ENCODE peak calls at places on chromosome 12, in five cellular contexts. One of them, this sample, is unnamed.

GRCh38 chr12:25018146-25018545 is 69.2 kb upstream of the BCAT1 start:
- DNase-seq in upper lobe of left lung: no peak
- DNase-seq in lower lobe of right lung: no peak
- DNase-seq in activated CD8-positive, alpha-beta memory T cell treated with anti-CD3 and anti-CD28 coated beads for 48 hours: no peak
- DNase-seq in PC-9: no peak
- DNase-seq in this sample: no peak

GRCh38 chr12:78330131-78330530 is 499.4 kb downstream of the NAV3 start:
- DNase-seq in upper lobe of left lung: no peak
- DNase-seq in lower lobe of right lung: no peak
- DNase-seq in activated CD8-positive, alpha-beta memory T cell treated with anti-CD3 and anti-CD28 coated beads for 48 hours: no peak
- DNase-seq in PC-9: no peak
- DNase-seq in this sample: no peak

GRCh38 chr12:46383654-46384450 is 11.3 kb upstream of the SLC38A2 start:
- DNase-seq in upper lobe of left lung: peak; percentile 96
- DNase-seq in lower lobe of right lung: peak; percentile 94
- DNase-seq in activated CD8-positive, alpha-beta memory T cell treated with anti-CD3 and anti-CD28 coated beads for 48 hours: peak; percentile 49
- DNase-seq in PC-9: peak; percentile 68
- DNase-seq in this sample: peak; percentile 97

GRCh38 chr12:57151741-57152407 is 4.5 kb upstream of the LRP1-AS start:
- DNase-seq in upper lobe of left lung: peak; percentile 59
- DNase-seq in lower lobe of right lung: no peak
- DNase-seq in activated CD8-positive, alpha-beta memory T cell treated with anti-CD3 and anti-CD28 coated beads for 48 hours: no peak
- DNase-seq in PC-9: no peak
- DNase-seq in this sample: peak; percentile 86

GRCh38 chr12:61452076-61452475 is 808.1 kb upstream of the USP15 start:
- DNase-seq in upper lobe of left lung: no peak
- DNase-seq in lower lobe of right lung: no peak
- DNase-seq in activated CD8-positive, alpha-beta memory T cell treated with anti-CD3 and anti-CD28 coated beads for 48 hours: no peak
- DNase-seq in PC-9: no peak
- DNase-seq in this sample: no peak

GRCh38 chr12:84512751-84513150 is 399.8 kb downstream of the SLC6A15 start:
- DNase-seq in upper lobe of left lung: no peak
- DNase-seq in lower lobe of right lung: no peak
- DNase-seq in activated CD8-positive, alpha-beta memory T cell treated with anti-CD3 and anti-CD28 coated beads for 48 hours: no peak
- DNase-seq in PC-9: no peak
- DNase-seq in this sample: no peak

GRCh38 chr12:51938744-51939143 is 12.8 kb upstream of the ACVR1B start:
- DNase-seq in upper lobe of left lung: peak; percentile 28
- DNase-seq in lower lobe of right lung: no peak
- DNase-seq in activated CD8-positive, alpha-beta memory T cell treated with anti-CD3 and anti-CD28 coated beads for 48 hours: no peak
- DNase-seq in PC-9: no peak
- DNase-seq in this sample: no peak

GRCh38 chr12:88814789-88815188 is 234.5 kb upstream of the KITLG start:
- DNase-seq in upper lobe of left lung: no peak
- DNase-seq in lower lobe of right lung: no peak
- DNase-seq in activated CD8-positive, alpha-beta memory T cell treated with anti-CD3 and anti-CD28 coated beads for 48 hours: no peak
- DNase-seq in PC-9: no peak
- DNase-seq in this sample: no peak

GRCh38 chr12:72075401-72075800 is 136.8 kb downstream of the TPH2 start:
- DNase-seq in upper lobe of left lung: no peak
- DNase-seq in lower lobe of right lung: no peak
- DNase-seq in activated CD8-positive, alpha-beta memory T cell treated with anti-CD3 and anti-CD28 coated beads for 48 hours: no peak
- DNase-seq in PC-9: no peak
- DNase-seq in this sample: no peak

GRCh38 chr12:80714055-80714454 is 2.7 kb upstream of the MYF5 start:
- DNase-seq in upper lobe of left lung: no peak
- DNase-seq in lower lobe of right lung: no peak
- DNase-seq in activated CD8-positive, alpha-beta memory T cell treated with anti-CD3 and anti-CD28 coated beads for 48 hours: no peak
- DNase-seq in PC-9: no peak
- DNase-seq in this sample: no peak

GRCh38 chr12:91685917-91686316 is 459.7 kb downstream of the BTG1 start:
- DNase-seq in upper lobe of left lung: no peak
- DNase-seq in lower lobe of right lung: no peak
- DNase-seq in activated CD8-positive, alpha-beta memory T cell treated with anti-CD3 and anti-CD28 coated beads for 48 hours: no peak
- DNase-seq in PC-9: no peak
- DNase-seq in this sample: no peak

GRCh38 chr12:127552838-127553237 is 714.1 kb upstream of the TMEM132C start:
- DNase-seq in upper lobe of left lung: no peak
- DNase-seq in lower lobe of right lung: no peak
- DNase-seq in activated CD8-positive, alpha-beta memory T cell treated with anti-CD3 and anti-CD28 coated beads for 48 hours: no peak
- DNase-seq in PC-9: no peak
- DNase-seq in this sample: no peak

GRCh38 chr12:104741497-104742367 is 216.4 kb downstream of the SLC41A2 start:
- DNase-seq in upper lobe of left lung: no peak
- DNase-seq in lower lobe of right lung: no peak
- DNase-seq in activated CD8-positive, alpha-beta memory T cell treated with anti-CD3 and anti-CD28 coated beads for 48 hours: no peak
- DNase-seq in PC-9: peak; percentile 39
- DNase-seq in this sample: no peak

GRCh38 chr12:8493084-8493483 is 20.2 kb upstream of the CLEC4D start:
- DNase-seq in upper lobe of left lung: no peak
- DNase-seq in lower lobe of right lung: no peak
- DNase-seq in activated CD8-positive, alpha-beta memory T cell treated with anti-CD3 and anti-CD28 coated beads for 48 hours: peak; percentile 14
- DNase-seq in PC-9: peak; percentile 15
- DNase-seq in this sample: no peak

GRCh38 chr12:124786065-124786964 is 77.3 kb downstream of the SCARB1 start:
- DNase-seq in upper lobe of left lung: no peak
- DNase-seq in lower lobe of right lung: peak; percentile 91
- DNase-seq in activated CD8-positive, alpha-beta memory T cell treated with anti-CD3 and anti-CD28 coated beads for 48 hours: no peak
- DNase-seq in PC-9: no peak
- DNase-seq in this sample: peak; percentile 93

GRCh38 chr12:111766608-111767361 is at the start of gene ALDH2:
- DNase-seq in upper lobe of left lung: peak; percentile 95
- DNase-seq in lower lobe of right lung: peak; percentile 88
- DNase-seq in activated CD8-positive, alpha-beta memory T cell treated with anti-CD3 and anti-CD28 coated beads for 48 hours: no peak
- DNase-seq in PC-9: peak; percentile 41
- DNase-seq in this sample: peak; percentile 83

GRCh38 chr12:106632797-106633450 is 50.1 kb downstream of the RFX4 start:
- DNase-seq in upper lobe of left lung: no peak
- DNase-seq in lower lobe of right lung: no peak
- DNase-seq in activated CD8-positive, alpha-beta memory T cell treated with anti-CD3 and anti-CD28 coated beads for 48 hours: no peak
- DNase-seq in PC-9: peak; percentile 72
- DNase-seq in this sample: no peak

GRCh38 chr12:27104546-27104945 is 22.2 kb upstream of the C12orf71 start:
- DNase-seq in upper lobe of left lung: no peak
- DNase-seq in lower lobe of right lung: no peak
- DNase-seq in activated CD8-positive, alpha-beta memory T cell treated with anti-CD3 and anti-CD28 coated beads for 48 hours: no peak
- DNase-seq in PC-9: no peak
- DNase-seq in this sample: no peak

GRCh38 chr12:100826323-100826722 is 31.7 kb downstream of the ANO4 start:
- DNase-seq in upper lobe of left lung: no peak
- DNase-seq in lower lobe of right lung: no peak
- DNase-seq in activated CD8-positive, alpha-beta memory T cell treated with anti-CD3 and anti-CD28 coated beads for 48 hours: no peak
- DNase-seq in PC-9: no peak
- DNase-seq in this sample: peak; percentile 59

GRCh38 chr12:24378548-24379011 is 429.1 kb upstream of the SOX5 start:
- DNase-seq in upper lobe of left lung: no peak
- DNase-seq in lower lobe of right lung: no peak
- DNase-seq in activated CD8-positive, alpha-beta memory T cell treated with anti-CD3 and anti-CD28 coated beads for 48 hours: no peak
- DNase-seq in PC-9: no peak
- DNase-seq in this sample: no peak

GRCh38 chr12:60205500-60205899 is 609.7 kb downstream of the SLC16A7 start:
- DNase-seq in upper lobe of left lung: no peak
- DNase-seq in lower lobe of right lung: no peak
- DNase-seq in activated CD8-positive, alpha-beta memory T cell treated with anti-CD3 and anti-CD28 coated beads for 48 hours: no peak
- DNase-seq in PC-9: no peak
- DNase-seq in this sample: no peak

GRCh38 chr12:50085615-50085928 is 430 bp downstream of the SMARCD1 start:
- DNase-seq in upper lobe of left lung: no peak
- DNase-seq in lower lobe of right lung: no peak
- DNase-seq in activated CD8-positive, alpha-beta memory T cell treated with anti-CD3 and anti-CD28 coated beads for 48 hours: no peak
- DNase-seq in PC-9: no peak
- DNase-seq in this sample: no peak

GRCh38 chr12:111756681-111757080 is 10.1 kb upstream of the ALDH2 start:
- DNase-seq in upper lobe of left lung: peak; percentile 55
- DNase-seq in lower lobe of right lung: no peak
- DNase-seq in activated CD8-positive, alpha-beta memory T cell treated with anti-CD3 and anti-CD28 coated beads for 48 hours: no peak
- DNase-seq in PC-9: no peak
- DNase-seq in this sample: no peak